ENCODE peak calls at places on chromosomes 13 and 19, in five cellular contexts. C is NCI-H510A treated with DMSO at 0.1 percent for 48 hours, O is NCI-H1930, X is C1 segment of cervical spinal cord, V is amygdala. I is an unnamed sample.
A peak's percentile ranks its signal among the peaks of the same experiment; 100 is the strongest.

GRCh38 chr13:47822036-47822435 is 179.0 kb downstream of the SUCLA2 start:
- DNase-seq in X (no peak), O (no peak), V (no peak), C (no peak), I (no peak)

GRCh38 chr13:40031031-40031430 is 375.6 kb downstream of the COG6 start:
- DNase-seq in X (no peak), V (no peak), O (no peak), C (no peak), I (no peak)

GRCh38 chr19:1407662-1408299 is 395 bp downstream of the DAZAP1 start:
- DNase-seq in C (no peak), O (no peak), V (no peak), X (no peak), I (peak; percentile 61)

GRCh38 chr13:41356788-41357187 is 45.7 kb downstream of the NAA16 start:
- DNase-seq in O (no peak), V (no peak), C (no peak), X (no peak), I (no peak)

GRCh38 chr13:75432045-75432444 is 49.9 kb downstream of the TBC1D4 start:
- DNase-seq in X (no peak), O (no peak), C (no peak), V (no peak), I (peak; percentile 15)

GRCh38 chr13:74253161-74253560 is 119.0 kb upstream of the KLF12 start:
- DNase-seq in C (no peak), V (no peak), O (no peak), X (no peak), I (no peak)

GRCh38 chr19:39154626-39155100 is 29.1 kb downstream of the PAK4 start:
- DNase-seq in C (no peak), O (no peak), X (no peak), V (no peak), I (peak; percentile 42)

GRCh38 chr19:2969104-2969504 is 8.3 kb upstream of the TLE6 start:
- DNase-seq in X (no peak), O (no peak), V (no peak), C (peak; percentile 87), I (no peak)

GRCh38 chr19:46791944-46792343 is 3.5 kb upstream of the SLC1A5 start:
- DNase-seq in X (no peak), V (no peak), C (no peak), O (no peak), I (no peak)

GRCh38 chr19:6995054-6995453 is 26.2 kb downstream of the MBD3L2B start:
- DNase-seq in C (no peak), X (no peak), O (no peak), V (no peak), I (no peak)

GRCh38 chr13:112741185-112741755 is 51.4 kb downstream of the ATP11A start:
- DNase-seq in V (no peak), O (no peak), C (no peak), X (no peak), I (no peak)

GRCh38 chr13:51981355-51981754 is 29.9 kb downstream of the ATP7B start:
- DNase-seq in C (no peak), X (no peak), O (no peak), V (no peak), I (no peak)

GRCh38 chr13:46210362-46211083 is 1.2 kb upstream of the LRRC63 start:
- DNase-seq in C (no peak), V (no peak), X (no peak), O (no peak), I (peak; percentile 49)

GRCh38 chr13:108278466-108278865 is 8.9 kb downstream of the TNFSF13B start:
- DNase-seq in C (no peak), V (no peak), X (no peak), O (no peak), I (no peak)

I was measured in erythroblast.